ENCODE peak calls at places on chromosomes 12 and 14, in seven cellular contexts. One of them, this sample, is unnamed.

GRCh38 chr14:51454351-51454750 is 197.4 kb upstream of the FRMD6 start:
- DNase-seq in HepG2: no peak
- DNase-seq in upper lobe of left lung: no peak
- DNase-seq in A549: no peak
- DNase-seq in suprapubic skin: no peak
- DNase-seq in stomach: no peak
- DNase-seq in ovary: no peak
- DNase-seq in this sample: no peak

GRCh38 chr12:83823386-83824045 is 1089.1 kb downstream of the SLC6A15 start:
- DNase-seq in stomach: peak; percentile 63
- DNase-seq in upper lobe of left lung: no peak
- DNase-seq in HepG2: peak; percentile 27
- DNase-seq in ovary: no peak
- DNase-seq in A549: peak; percentile 61
- DNase-seq in suprapubic skin: no peak
- DNase-seq in this sample: no peak

GRCh38 chr14:59161571-59162175 is 26.8 kb upstream of the DAAM1 start:
- DNase-seq in HepG2: peak; percentile 94
- DNase-seq in upper lobe of left lung: no peak
- DNase-seq in A549: peak; percentile 67
- DNase-seq in ovary: no peak
- DNase-seq in suprapubic skin: no peak
- DNase-seq in stomach: no peak
- DNase-seq in this sample: no peak

GRCh38 chr12:32859389-32859788 is 37.2 kb downstream of the PKP2 start:
- DNase-seq in A549: no peak
- DNase-seq in suprapubic skin: no peak
- DNase-seq in stomach: no peak
- DNase-seq in ovary: no peak
- DNase-seq in upper lobe of left lung: no peak
- DNase-seq in HepG2: no peak
- DNase-seq in this sample: no peak

GRCh38 chr12:106128526-106129430 is 10.0 kb downstream of the NUAK1 start:
- DNase-seq in A549: no peak
- DNase-seq in upper lobe of left lung: no peak
- DNase-seq in stomach: no peak
- DNase-seq in HepG2: no peak
- DNase-seq in ovary: no peak
- DNase-seq in suprapubic skin: no peak
- DNase-seq in this sample: no peak

GRCh38 chr14:55327179-55327578 is 56.0 kb downstream of the FBXO34 start:
- DNase-seq in upper lobe of left lung: no peak
- DNase-seq in stomach: no peak
- DNase-seq in ovary: no peak
- DNase-seq in HepG2: no peak
- DNase-seq in suprapubic skin: no peak
- DNase-seq in A549: no peak
- DNase-seq in this sample: no peak

GRCh38 chr14:21520718-21521117 is 5.4 kb downstream of the SALL2 start:
- DNase-seq in A549: no peak
- DNase-seq in stomach: no peak
- DNase-seq in HepG2: no peak
- DNase-seq in suprapubic skin: no peak
- DNase-seq in upper lobe of left lung: no peak
- DNase-seq in ovary: no peak
- DNase-seq in this sample: no peak

GRCh38 chr12:50551866-50552265 is 47.1 kb downstream of the DIP2B start:
- DNase-seq in HepG2: no peak
- DNase-seq in suprapubic skin: no peak
- DNase-seq in stomach: no peak
- DNase-seq in A549: no peak
- DNase-seq in ovary: no peak
- DNase-seq in upper lobe of left lung: no peak
- DNase-seq in this sample: no peak

GRCh38 chr14:95003099-95003960 is 154.0 kb downstream of the DICER1 start:
- DNase-seq in upper lobe of left lung: no peak
- DNase-seq in suprapubic skin: no peak
- DNase-seq in ovary: no peak
- DNase-seq in HepG2: no peak
- DNase-seq in stomach: no peak
- DNase-seq in A549: no peak
- DNase-seq in this sample: no peak

GRCh38 chr14:73744874-73745529 is 30.8 kb upstream of the PNMA1 start:
- DNase-seq in upper lobe of left lung: peak; percentile 64
- DNase-seq in stomach: peak; percentile 71
- DNase-seq in suprapubic skin: no peak
- DNase-seq in HepG2: no peak
- DNase-seq in ovary: no peak
- DNase-seq in A549: no peak
- DNase-seq in this sample: no peak

GRCh38 chr12:26117321-26117720 is 7.5 kb downstream of the BHLHE41 start:
- DNase-seq in HepG2: no peak
- DNase-seq in A549: no peak
- DNase-seq in upper lobe of left lung: no peak
- DNase-seq in ovary: no peak
- DNase-seq in stomach: no peak
- DNase-seq in suprapubic skin: no peak
- DNase-seq in this sample: no peak

GRCh38 chr12:114916531-114916930 is 232.6 kb upstream of the TBX3 start:
- DNase-seq in suprapubic skin: no peak
- DNase-seq in HepG2: no peak
- DNase-seq in ovary: no peak
- DNase-seq in A549: no peak
- DNase-seq in stomach: no peak
- DNase-seq in upper lobe of left lung: no peak
- DNase-seq in this sample: no peak

DNA sequence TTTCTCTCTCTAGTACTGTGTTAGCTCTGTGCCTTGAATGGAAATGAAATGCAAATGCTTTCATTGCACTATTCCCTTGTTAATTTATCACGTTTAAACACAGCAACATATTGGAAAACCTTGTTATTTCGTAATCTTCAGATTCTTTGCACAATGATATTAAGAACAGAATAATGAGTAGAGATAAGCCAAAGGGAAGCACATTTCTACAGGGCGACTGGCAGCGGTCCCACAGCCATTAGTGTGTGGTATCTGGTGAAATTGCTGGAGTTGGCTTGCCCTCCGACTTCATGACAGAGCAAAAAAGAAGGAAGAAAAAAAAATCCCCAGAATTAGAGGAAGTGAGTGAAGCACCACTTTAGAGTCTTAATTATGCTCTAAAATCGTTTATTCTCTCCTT is 166.2 kb upstream of the E2F7 start:
- DNase-seq in upper lobe of left lung: peak; percentile 62
- DNase-seq in HepG2: no peak
- DNase-seq in suprapubic skin: peak; percentile 85
- DNase-seq in stomach: peak; percentile 92
- DNase-seq in A549: no peak
- DNase-seq in ovary: peak; percentile 89
- DNase-seq in this sample: peak; percentile 61
- TF ChIP-seq EP300 in upper lobe of left lung: no peak
- TF ChIP-seq EP300 in HepG2: no peak
- TF ChIP-seq EP300 in suprapubic skin: no peak
- TF ChIP-seq EP300 in stomach: no peak
- TF ChIP-seq EP300 in A549: no peak
- TF ChIP-seq EP300 in ovary: no peak
- TF ChIP-seq EP300 in this sample: peak; percentile 41

GRCh38 chr12:31557707-31558106 is 33.2 kb downstream of the DENND5B start:
- DNase-seq in ovary: no peak
- DNase-seq in HepG2: no peak
- DNase-seq in upper lobe of left lung: no peak
- DNase-seq in suprapubic skin: no peak
- DNase-seq in stomach: no peak
- DNase-seq in A549: no peak
- DNase-seq in this sample: no peak

GRCh38 chr12:31562594-31563328 is 28.2 kb downstream of the DENND5B start:
- DNase-seq in A549: no peak
- DNase-seq in suprapubic skin: no peak
- DNase-seq in stomach: no peak
- DNase-seq in HepG2: no peak
- DNase-seq in upper lobe of left lung: no peak
- DNase-seq in ovary: no peak
- DNase-seq in this sample: no peak

GRCh38 chr12:31558521-31558920 is 32.4 kb downstream of the DENND5B start:
- DNase-seq in stomach: no peak
- DNase-seq in HepG2: no peak
- DNase-seq in suprapubic skin: no peak
- DNase-seq in ovary: no peak
- DNase-seq in upper lobe of left lung: no peak
- DNase-seq in A549: no peak
- DNase-seq in this sample: no peak

DNA sequence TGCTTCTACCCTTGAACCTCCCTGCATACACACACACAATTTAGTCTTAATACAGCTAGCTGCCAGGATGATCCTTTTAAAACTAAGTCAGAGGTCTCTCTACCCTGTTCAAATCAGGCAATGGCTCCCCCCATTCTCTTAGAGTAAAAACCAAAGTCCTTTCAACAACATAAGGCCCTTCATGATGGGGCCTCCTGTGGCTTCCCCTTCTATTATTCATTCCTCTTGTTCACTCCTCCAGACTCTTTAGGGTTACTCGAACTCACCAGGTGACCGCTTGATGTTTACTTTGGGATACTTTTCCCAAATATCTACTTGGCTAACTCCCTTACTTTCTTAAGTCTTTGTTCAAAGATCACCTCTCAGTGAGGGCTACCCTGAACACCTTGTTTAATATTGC is 30.4 kb downstream of the DENND5B start:
- DNase-seq in A549: no peak
- DNase-seq in suprapubic skin: no peak
- DNase-seq in ovary: no peak
- DNase-seq in HepG2: no peak
- DNase-seq in upper lobe of left lung: no peak
- DNase-seq in stomach: no peak
- DNase-seq in this sample: no peak
- TF ChIP-seq POLR2A in A549: no peak
- TF ChIP-seq POLR2A in suprapubic skin: no peak
- TF ChIP-seq POLR2A in ovary: no peak
- TF ChIP-seq POLR2A in HepG2: no peak
- TF ChIP-seq POLR2A in upper lobe of left lung: no peak
- TF ChIP-seq POLR2A in stomach: no peak
- TF ChIP-seq POLR2A in this sample: no peak

DNA sequence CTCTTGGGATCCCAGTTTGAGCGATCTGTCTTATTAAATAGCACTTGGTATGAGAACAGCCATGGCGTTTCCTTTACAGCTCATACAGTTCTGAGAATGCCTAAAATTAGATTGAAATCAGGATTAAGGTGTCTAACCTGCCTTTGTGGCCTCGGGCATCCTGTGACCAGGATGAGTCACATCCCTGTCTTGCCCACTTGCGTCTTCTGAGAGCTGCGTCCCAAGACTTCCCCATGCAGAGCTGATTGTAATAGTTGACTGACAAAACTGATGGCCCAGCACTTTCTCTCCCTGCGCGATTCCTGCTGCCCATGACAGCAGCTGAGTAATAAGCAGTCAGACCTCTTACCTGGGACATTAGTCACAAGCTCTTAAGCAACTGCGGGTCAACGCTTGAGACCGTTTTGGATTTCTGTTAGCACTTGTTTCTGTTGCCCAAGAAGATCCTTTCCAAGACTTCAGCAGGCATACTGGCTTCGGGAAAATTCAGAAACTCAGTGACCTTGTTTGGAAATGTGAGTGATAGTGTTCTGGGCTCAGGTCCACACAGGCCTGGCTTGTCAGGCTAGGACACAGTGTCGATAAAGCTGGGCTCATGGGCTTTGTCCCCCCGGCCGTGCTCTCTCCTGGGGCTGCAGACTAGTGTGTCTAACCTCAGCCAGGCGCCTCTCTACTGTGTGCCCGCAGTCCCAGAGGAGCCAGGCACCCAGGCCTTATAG is 169.9 kb upstream of the HIF1A start:
- DNase-seq in HepG2: no peak
- DNase-seq in ovary: peak; percentile 44
- DNase-seq in A549: peak; percentile 88
- DNase-seq in stomach: peak; percentile 58
- DNase-seq in upper lobe of left lung: peak; percentile 93
- DNase-seq in suprapubic skin: no peak
- DNase-seq in this sample: peak; percentile 33
- TF ChIP-seq EP300 in HepG2: no peak
- TF ChIP-seq EP300 in ovary: peak; percentile 79
- TF ChIP-seq EP300 in A549: peak; percentile 76
- TF ChIP-seq EP300 in stomach: no peak
- TF ChIP-seq EP300 in upper lobe of left lung: peak; percentile 52
- TF ChIP-seq EP300 in suprapubic skin: peak; percentile 44
- TF ChIP-seq EP300 in this sample: peak; percentile 93

DNA sequence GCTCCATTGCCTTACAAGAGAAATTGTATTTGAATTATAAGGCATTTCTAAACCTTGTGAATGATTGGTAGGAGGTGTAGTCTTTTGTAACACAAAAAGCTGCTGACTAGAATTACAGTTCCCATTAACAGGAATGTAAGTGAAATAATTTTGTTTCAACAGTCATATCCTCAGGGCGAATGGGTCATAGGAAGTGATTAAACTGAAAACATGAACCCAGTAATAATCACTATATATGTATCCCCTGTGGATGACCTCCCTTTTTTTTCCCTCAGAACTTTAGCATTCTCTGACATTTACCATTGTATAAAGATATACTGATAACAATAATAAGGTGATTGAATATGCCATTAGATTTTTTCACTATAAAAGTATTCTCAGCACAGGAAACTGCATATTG is 312.3 kb downstream of the ATP23 start:
- DNase-seq in A549: no peak
- DNase-seq in upper lobe of left lung: no peak
- DNase-seq in ovary: no peak
- DNase-seq in suprapubic skin: no peak
- DNase-seq in stomach: no peak
- DNase-seq in HepG2: no peak
- DNase-seq in this sample: no peak
- TF ChIP-seq POLR2A in A549: no peak
- TF ChIP-seq POLR2A in upper lobe of left lung: no peak
- TF ChIP-seq POLR2A in ovary: no peak
- TF ChIP-seq POLR2A in suprapubic skin: no peak
- TF ChIP-seq POLR2A in stomach: no peak
- TF ChIP-seq POLR2A in HepG2: no peak
- TF ChIP-seq POLR2A in this sample: no peak

DNA sequence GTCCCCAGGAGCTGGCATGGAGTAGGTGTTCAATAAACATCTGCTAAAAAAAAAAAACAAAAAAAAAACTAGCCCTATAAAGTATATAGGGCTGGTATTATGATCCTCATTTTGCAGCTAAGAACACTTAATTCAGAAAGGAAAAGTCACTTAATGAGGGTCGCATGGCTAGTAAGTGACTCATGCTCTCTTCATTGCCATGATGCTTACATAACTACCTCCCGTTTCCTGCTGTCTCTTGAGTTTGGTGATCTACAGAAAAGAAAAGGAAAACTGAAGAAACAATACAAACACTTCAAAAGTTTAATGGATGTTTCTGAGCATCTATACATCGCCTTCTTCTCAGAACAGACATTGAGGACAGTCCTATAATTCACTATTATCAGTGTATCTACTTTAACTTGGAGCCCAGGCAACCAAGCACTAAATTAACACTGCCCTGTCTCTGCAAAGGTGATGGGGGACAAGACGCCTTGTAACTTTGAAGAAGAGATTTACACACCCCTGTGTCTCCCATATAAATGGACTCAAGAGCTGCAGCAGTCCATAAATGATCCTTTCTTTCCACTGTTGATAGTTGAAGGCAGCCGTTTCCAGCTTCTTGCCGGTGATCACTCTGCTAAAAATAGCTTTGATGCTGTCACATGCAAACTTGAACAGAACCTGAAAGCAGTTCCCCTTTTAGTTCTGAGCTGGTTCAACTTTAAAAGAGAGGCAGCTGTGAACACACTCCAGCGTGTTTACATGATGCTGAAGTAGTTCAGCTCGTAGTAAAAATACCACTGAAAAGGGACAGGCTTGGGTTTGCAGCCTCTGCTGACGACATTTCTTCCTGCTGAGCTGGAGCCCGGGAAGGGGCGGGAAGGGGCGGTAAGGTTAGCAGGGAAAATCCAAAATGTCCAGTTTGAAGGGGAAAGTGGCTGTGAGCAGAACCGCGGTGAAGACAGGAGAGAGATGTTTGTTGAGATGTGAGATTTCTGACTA is 113.3 kb downstream of the FOXN3 start:
- DNase-seq in A549: no peak
- DNase-seq in stomach: peak; percentile 36
- DNase-seq in upper lobe of left lung: peak; percentile 82
- DNase-seq in HepG2: peak; percentile 12
- DNase-seq in ovary: peak; percentile 60
- DNase-seq in suprapubic skin: no peak
- DNase-seq in this sample: peak; percentile 25
- TF ChIP-seq EP300 in A549: no peak
- TF ChIP-seq EP300 in stomach: peak; percentile 83
- TF ChIP-seq EP300 in upper lobe of left lung: peak; percentile 61
- TF ChIP-seq EP300 in HepG2: no peak
- TF ChIP-seq EP300 in ovary: no peak
- TF ChIP-seq EP300 in suprapubic skin: no peak
- TF ChIP-seq EP300 in this sample: peak; percentile 68